ENCODE peak calls at places on chromosomes 6 and 20, in eight cellular contexts. One of them, this sample, is unnamed.

GRCh38 chr6:168133707-168134398 is 54.8 kb upstream of the FRMD1 start:
- DNase-seq in colonic mucosa: peak; percentile 12
- DNase-seq in NCI-H2029: no peak
- DNase-seq in ELR: no peak
- DNase-seq in astrocyte of the spinal cord: no peak
- DNase-seq in WERI-Rb-1: no peak
- DNase-seq in T follicular helper cell: no peak
- DNase-seq in A549: no peak
- DNase-seq in this sample: no peak

GRCh38 chr6:149891259-149891658 is 6.7 kb downstream of the RAET1E start:
- DNase-seq in colonic mucosa: no peak
- DNase-seq in NCI-H2029: no peak
- DNase-seq in ELR: no peak
- DNase-seq in astrocyte of the spinal cord: no peak
- DNase-seq in WERI-Rb-1: no peak
- DNase-seq in T follicular helper cell: no peak
- DNase-seq in A549: no peak
- DNase-seq in this sample: no peak

GRCh38 chr20:4813839-4814695 is 92.4 kb downstream of the PRND start:
- DNase-seq in colonic mucosa: no peak
- DNase-seq in NCI-H2029: no peak
- DNase-seq in ELR: no peak
- DNase-seq in astrocyte of the spinal cord: no peak
- DNase-seq in WERI-Rb-1: no peak
- DNase-seq in T follicular helper cell: peak; percentile 62
- DNase-seq in A549: no peak
- DNase-seq in this sample: peak; percentile 92

GRCh38 chr20:11108102-11108842 is 434.5 kb upstream of the JAG1 start:
- DNase-seq in colonic mucosa: no peak
- DNase-seq in NCI-H2029: no peak
- DNase-seq in ELR: no peak
- DNase-seq in astrocyte of the spinal cord: no peak
- DNase-seq in WERI-Rb-1: peak; percentile 28
- DNase-seq in T follicular helper cell: no peak
- DNase-seq in A549: no peak
- DNase-seq in this sample: no peak

GRCh38 chr6:147603392-147604081 is 95.0 kb downstream of the SAMD5 start:
- DNase-seq in colonic mucosa: no peak
- DNase-seq in NCI-H2029: no peak
- DNase-seq in ELR: no peak
- DNase-seq in astrocyte of the spinal cord: no peak
- DNase-seq in WERI-Rb-1: no peak
- DNase-seq in T follicular helper cell: no peak
- DNase-seq in A549: no peak
- DNase-seq in this sample: no peak

GRCh38 chr20:24497851-24498250 is 28.4 kb downstream of the SYNDIG1 start:
- DNase-seq in colonic mucosa: no peak
- DNase-seq in NCI-H2029: peak; percentile 91
- DNase-seq in ELR: peak; percentile 23
- DNase-seq in astrocyte of the spinal cord: peak; percentile 83
- DNase-seq in WERI-Rb-1: no peak
- DNase-seq in T follicular helper cell: no peak
- DNase-seq in A549: no peak
- DNase-seq in this sample: no peak

GRCh38 chr6:93424303-93425064 is 5.1 kb upstream of the EPHA7 start:
- DNase-seq in colonic mucosa: no peak
- DNase-seq in NCI-H2029: no peak
- DNase-seq in ELR: no peak
- DNase-seq in astrocyte of the spinal cord: peak; percentile 28
- DNase-seq in WERI-Rb-1: no peak
- DNase-seq in T follicular helper cell: no peak
- DNase-seq in A549: no peak
- DNase-seq in this sample: no peak

GRCh38 chr20:36629719-36630340 is 16.2 kb downstream of the SLA2 start:
- DNase-seq in colonic mucosa: no peak
- DNase-seq in NCI-H2029: no peak
- DNase-seq in ELR: no peak
- DNase-seq in astrocyte of the spinal cord: no peak
- DNase-seq in WERI-Rb-1: no peak
- DNase-seq in T follicular helper cell: no peak
- DNase-seq in A549: no peak
- DNase-seq in this sample: peak; percentile 79

GRCh38 chr6:70685494-70686180 is 18.0 kb downstream of the SMAP1 start:
- DNase-seq in colonic mucosa: no peak
- DNase-seq in NCI-H2029: no peak
- DNase-seq in ELR: no peak
- DNase-seq in astrocyte of the spinal cord: no peak
- DNase-seq in WERI-Rb-1: no peak
- DNase-seq in T follicular helper cell: no peak
- DNase-seq in A549: no peak
- DNase-seq in this sample: no peak

GRCh38 chr6:158411998-158412397 is 99.7 kb downstream of the TULP4 start:
- DNase-seq in colonic mucosa: no peak
- DNase-seq in NCI-H2029: no peak
- DNase-seq in ELR: peak; percentile 33
- DNase-seq in astrocyte of the spinal cord: no peak
- DNase-seq in WERI-Rb-1: no peak
- DNase-seq in T follicular helper cell: no peak
- DNase-seq in A549: no peak
- DNase-seq in this sample: no peak

GRCh38 chr6:8102122-8102958 is at the start of gene EEF1E1:
- DNase-seq in colonic mucosa: peak; percentile 99
- DNase-seq in NCI-H2029: peak; percentile 99
- DNase-seq in ELR: peak; percentile 97
- DNase-seq in astrocyte of the spinal cord: peak; percentile 96
- DNase-seq in WERI-Rb-1: peak; percentile 99
- DNase-seq in T follicular helper cell: peak; percentile 97
- DNase-seq in A549: peak; percentile 94
- DNase-seq in this sample: peak; percentile 89

GRCh38 chr20:36470482-36471062 is 70.7 kb upstream of the MYL9 start:
- DNase-seq in colonic mucosa: no peak
- DNase-seq in NCI-H2029: peak; percentile 81
- DNase-seq in ELR: no peak
- DNase-seq in astrocyte of the spinal cord: no peak
- DNase-seq in WERI-Rb-1: no peak
- DNase-seq in T follicular helper cell: no peak
- DNase-seq in A549: no peak
- DNase-seq in this sample: no peak

GRCh38 chr20:38256966-38257365 is 3.6 kb downstream of the KIAA1755 start:
- DNase-seq in colonic mucosa: no peak
- DNase-seq in NCI-H2029: no peak
- DNase-seq in ELR: no peak
- DNase-seq in astrocyte of the spinal cord: no peak
- DNase-seq in WERI-Rb-1: no peak
- DNase-seq in T follicular helper cell: no peak
- DNase-seq in A549: no peak
- DNase-seq in this sample: no peak

GRCh38 chr6:90175627-90176538 is 120.8 kb downstream of the BACH2 start:
- DNase-seq in colonic mucosa: no peak
- DNase-seq in NCI-H2029: no peak
- DNase-seq in ELR: no peak
- DNase-seq in astrocyte of the spinal cord: no peak
- DNase-seq in WERI-Rb-1: no peak
- DNase-seq in T follicular helper cell: no peak
- DNase-seq in A549: no peak
- DNase-seq in this sample: no peak

GRCh38 chr6:10837009-10837691 is 1.2 kb downstream of the MAK start:
- DNase-seq in colonic mucosa: peak; percentile 30
- DNase-seq in NCI-H2029: no peak
- DNase-seq in ELR: peak; percentile 49
- DNase-seq in astrocyte of the spinal cord: peak; percentile 29
- DNase-seq in WERI-Rb-1: peak; percentile 78
- DNase-seq in T follicular helper cell: no peak
- DNase-seq in A549: no peak
- DNase-seq in this sample: no peak

GRCh38 chr20:542777-543368 is 717 bp downstream of the CSNK2A1 start:
- DNase-seq in colonic mucosa: peak; percentile 44
- DNase-seq in NCI-H2029: no peak
- DNase-seq in ELR: peak; percentile 25
- DNase-seq in astrocyte of the spinal cord: no peak
- DNase-seq in WERI-Rb-1: peak; percentile 50
- DNase-seq in T follicular helper cell: no peak
- DNase-seq in A549: peak; percentile 23
- DNase-seq in this sample: peak; percentile 43

GRCh38 chr6:1726341-1726763 is 116.6 kb downstream of the FOXC1 start:
- DNase-seq in colonic mucosa: no peak
- DNase-seq in NCI-H2029: peak; percentile 84
- DNase-seq in ELR: no peak
- DNase-seq in astrocyte of the spinal cord: no peak
- DNase-seq in WERI-Rb-1: peak; percentile 89
- DNase-seq in T follicular helper cell: no peak
- DNase-seq in A549: no peak
- DNase-seq in this sample: no peak